ENCODE peak calls at places on chromosomes 11 and 22, in nine cellular contexts. K is cardiac fibroblast, J is brain microvascular endothelial cell, C is fibroblast of the aortic adventitia, L is heart left ventricle, I is fibroblast of mammary gland, W is fibroblast of lung, O is epithelial cell of esophagus, A is astrocyte of the cerebellum. P is an unnamed sample.

GRCh38 chr11:36141595-36141994 is 147.6 kb downstream of the COMMD9 start:
- DNase-seq in K (no peak), C (no peak), A (no peak), J (no peak), O (no peak), L (no peak), I (no peak), W (no peak), P (no peak)

GRCh38 chr11:61716478-61717285 is 35.8 kb upstream of the MYRF start:
- DNase-seq in O (no peak), L (no peak), I (no peak), W (no peak), J (no peak), K (no peak), A (no peak), C (no peak), P (no peak)

GRCh38 chr11:134524876-134525845 is 113.1 kb upstream of the B3GAT1 start:
- DNase-seq in L (no peak), I (no peak), K (no peak), W (no peak), C (no peak), J (no peak), A (no peak), O (no peak), P (no peak)

GRCh38 chr11:35523351-35523768 is 2.1 kb downstream of the PAMR1 start:
- DNase-seq in W (no peak), I (peak), L (no peak), A (no peak), J (no peak), K (peak), O (no peak), C (peak), P (no peak)

GRCh38 chr11:76605338-76606074 is 65.0 kb downstream of the LRRC32 start:
- DNase-seq in O (no peak), W (no peak), J (no peak), L (no peak), A (no peak), I (no peak), K (no peak), C (no peak), P (no peak)

GRCh38 chr11:121024989-121025388 is 1.1 kb downstream of the TBCEL start:
- DNase-seq in C (peak), K (peak), W (peak), J (no peak), L (peak), I (peak), O (peak), A (no peak), P (no peak)

GRCh38 chr22:17787159-17788022 is 13.1 kb upstream of the BID start:
- DNase-seq in J (no peak), I (peak), A (no peak), K (peak), O (no peak), W (peak), L (no peak), C (no peak), P (no peak)

GRCh38 chr11:70764356-70764905 is 366.1 kb downstream of the CTTN start:
- DNase-seq in W (no peak), C (no peak), K (no peak), I (no peak), O (no peak), J (no peak), A (no peak), L (no peak), P (no peak)

GRCh38 chr22:45722006-45722405 is 50.4 kb downstream of the ATXN10 start:
- DNase-seq in K (no peak), L (no peak), J (no peak), O (no peak), A (no peak), W (no peak), I (no peak), C (no peak), P (no peak)

GRCh38 chr11:23570828-23571227 is 710.6 kb upstream of the CCDC179 start:
- DNase-seq in L (no peak), A (no peak), C (peak), I (peak), W (peak), O (no peak), J (peak), K (peak), P (peak)

GRCh38 chr11:70788247-70789022 is 390.1 kb downstream of the CTTN start:
- DNase-seq in C (peak), W (peak), O (peak), A (peak), K (peak), J (peak), L (no peak), I (peak), P (peak)

GRCh38 chr22:49789289-49790141 is 38.2 kb downstream of the BRD1 start:
- DNase-seq in O (peak), A (no peak), L (peak), K (peak), C (peak), I (peak), W (no peak), J (no peak), P (no peak)

GRCh38 chr11:130637566-130637965 is 189.1 kb downstream of the ADAMTS15 start:
- DNase-seq in K (no peak), J (no peak), C (no peak), A (no peak), I (no peak), L (no peak), W (no peak), O (no peak), P (no peak)

GRCh38 chr11:76609736-76610370 is 60.7 kb downstream of the LRRC32 start:
- DNase-seq in A (peak), O (no peak), I (peak), K (no peak), C (no peak), W (peak), L (no peak), J (no peak), P (no peak)

GRCh38 chr11:115409691-115410220 is 94.5 kb downstream of the CADM1 start:
- DNase-seq in I (no peak), A (no peak), O (no peak), J (no peak), K (no peak), C (no peak), W (no peak), L (no peak), P (no peak)

GRCh38 chr11:62545437-62546243 is 966 bp downstream of the AHNAK start:
- DNase-seq in C (peak), O (peak), K (peak), J (peak), A (peak), L (peak), W (peak), I (peak), P (peak)

DNA sequence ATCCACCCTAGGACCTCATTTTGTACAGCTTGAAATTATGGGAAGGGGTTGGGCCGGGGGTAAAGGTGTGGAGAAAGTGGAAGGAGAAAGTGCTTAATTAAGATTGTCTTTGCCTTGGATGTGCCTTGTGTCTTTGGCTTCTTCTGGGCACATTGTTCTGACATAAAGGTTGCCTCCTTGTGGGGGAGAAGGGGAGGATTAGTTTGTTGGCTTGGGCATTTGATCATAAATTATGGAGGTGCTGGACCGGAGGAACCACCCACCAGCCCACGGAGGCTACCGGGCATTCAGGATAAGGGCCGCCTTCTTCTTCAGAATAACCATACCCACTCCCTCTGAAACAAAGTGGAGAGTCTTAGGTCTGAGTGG is 1.3 kb downstream of the PAFAH1B2 start:
- DNase-seq in I (peak), W (peak), J (peak), C (peak), A (peak), L (no peak), K (peak), O (peak), P (no peak)
- H3K4me3 ChIP-seq in I (peak), W (peak), J (peak), C (peak), A (peak), L (peak), K (peak), O (peak), P (peak)

GRCh38 chr11:96045622-96046456 is 121.9 kb upstream of the MTMR2 start:
- DNase-seq in L (peak), I (peak), A (peak), J (peak), K (peak), C (peak), O (peak), W (peak), P (peak)
- TF ChIP-seq CTCF in L (peak), I (peak), A (peak), J (peak), K (peak), C (peak), O (peak), W (peak), P (peak)

DNA sequence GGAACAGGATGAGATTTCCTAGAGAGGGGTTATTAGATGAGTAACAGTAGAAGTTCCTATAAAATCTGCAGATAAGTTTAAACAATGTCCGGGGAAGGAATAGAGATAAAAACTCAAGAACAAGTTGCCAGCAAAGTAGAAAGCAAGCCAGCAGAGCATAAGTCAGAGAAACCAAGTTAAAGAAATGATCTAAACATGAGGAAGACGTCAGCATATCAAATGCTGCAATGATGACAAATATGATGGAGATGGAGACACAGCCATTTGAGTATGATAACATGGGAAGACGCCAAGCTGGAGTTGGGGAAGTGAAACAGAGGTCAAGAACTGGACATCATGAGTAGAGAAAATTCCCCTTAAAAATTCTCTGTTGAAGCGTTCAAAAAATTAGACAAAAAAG is 571.5 kb downstream of the CNTN5 start:
- DNase-seq in A (no peak), C (peak), J (peak), W (no peak), L (no peak), I (peak), O (no peak), K (peak), P (no peak)
- H3K4me3 ChIP-seq in A (no peak), C (no peak), J (no peak), W (no peak), L (no peak), I (no peak), O (no peak), K (no peak), P (no peak)

DNA sequence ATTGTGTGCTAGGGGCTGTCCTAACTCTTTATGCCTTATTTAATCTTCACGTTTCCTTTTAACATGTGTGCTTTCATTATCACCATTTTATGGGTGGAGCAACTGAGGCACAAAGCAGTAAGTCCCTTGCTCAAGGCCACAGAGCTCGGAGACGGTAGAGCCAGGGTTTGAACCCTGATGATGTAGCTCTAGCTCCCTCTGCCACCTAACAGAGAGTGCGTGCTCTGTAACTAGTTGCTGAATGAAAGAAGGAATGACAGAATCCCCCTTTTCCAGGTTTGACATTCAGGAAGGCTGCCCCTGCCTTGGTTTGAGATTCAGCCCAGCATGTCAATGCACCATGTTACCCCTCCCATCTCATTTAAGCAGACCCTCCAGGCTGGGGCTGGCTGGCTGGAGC is 193.3 kb upstream of the NAV2 start:
- DNase-seq in C (no peak), J (no peak), K (no peak), W (no peak), A (no peak), O (no peak), I (no peak), L (no peak), P (no peak)
- TF ChIP-seq CTCF in C (no peak), J (no peak), K (no peak), W (no peak), A (no peak), O (no peak), I (no peak), L (no peak), P (no peak)

GRCh38 chr11:27717801-27718229 is 17.6 kb upstream of the BDNF start:
- DNase-seq in K (peak), O (no peak), W (peak), L (no peak), A (no peak), J (no peak), C (peak), I (no peak), P (no peak)

GRCh38 chr11:27719575-27719925 is 19.3 kb upstream of the BDNF start:
- DNase-seq in J (no peak), W (no peak), O (no peak), K (no peak), A (no peak), L (no peak), I (no peak), C (no peak), P (no peak)

GRCh38 chr11:27718346-27718852 is 18.1 kb upstream of the BDNF start:
- DNase-seq in L (no peak), A (no peak), J (peak), I (peak), K (peak), W (peak), O (peak), C (peak), P (peak)

GRCh38 chr11:27720277-27720830 is 20.1 kb upstream of the BDNF start:
- DNase-seq in J (peak), A (no peak), I (peak), K (peak), O (peak), L (peak), W (peak), C (peak), P (no peak)

GRCh38 chr11:27718853-27719574 is 18.8 kb upstream of the BDNF start:
- DNase-seq in C (peak), L (peak), W (peak), K (peak), I (no peak), J (no peak), O (peak), A (no peak), P (no peak)
- H3K4me3 ChIP-seq in C (peak), L (peak), W (peak), K (peak), I (peak), J (peak), O (peak), A (peak), P (peak)

GRCh38 chr11:118621898-118622375 is 14.5 kb downstream of the PHLDB1 start:
- DNase-seq in L (no peak), J (no peak), O (no peak), W (no peak), I (no peak), C (no peak), K (no peak), A (no peak), P (no peak)
- TF ChIP-seq CTCF in L (no peak), J (no peak), O (no peak), W (no peak), I (no peak), C (no peak), K (no peak), A (no peak), P (no peak)

GRCh38 chr11:72816404-72816990 is 2.3 kb downstream of the ATG16L2 start:
- DNase-seq in A (no peak), W (no peak), K (no peak), O (no peak), I (no peak), L (peak), J (no peak), C (no peak), P (no peak)
- H3K4me3 ChIP-seq in A (no peak), W (no peak), K (no peak), O (no peak), I (no peak), L (no peak), J (no peak), C (no peak), P (no peak)

GRCh38 chr11:8577791-8578581 is 16.0 kb downstream of the STK33 start:
- DNase-seq in C (no peak), L (no peak), K (peak), I (peak), J (no peak), A (no peak), W (peak), O (peak), P (no peak)
- TF ChIP-seq CTCF in C (no peak), L (no peak), K (no peak), I (no peak), J (no peak), A (no peak), W (no peak), O (no peak), P (no peak)

DNA sequence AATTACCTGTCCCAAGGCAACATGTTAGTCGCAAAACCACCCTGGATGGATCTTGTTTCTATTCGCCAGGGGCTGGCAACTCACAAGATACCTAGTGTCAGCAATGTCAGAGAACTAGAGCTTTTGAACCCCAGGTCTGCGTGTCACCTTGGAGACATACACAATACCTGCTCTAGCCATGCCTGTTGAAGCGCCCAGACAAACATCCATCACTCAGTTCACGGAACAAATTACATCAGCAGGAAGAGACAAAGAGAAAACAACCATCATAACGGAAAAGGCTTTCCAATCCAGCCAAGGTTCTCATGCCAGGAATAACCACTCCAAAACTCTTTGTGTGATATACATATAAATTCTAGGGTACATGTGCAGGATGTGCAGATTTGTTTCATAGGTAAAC is 2.2 kb downstream of the CD59 start:
- DNase-seq in L (no peak), C (no peak), K (peak), I (no peak), A (no peak), O (no peak), J (no peak), W (no peak), P (no peak)
- H3K4me3 ChIP-seq in L (peak), C (peak), K (peak), I (peak), A (peak), O (peak), J (peak), W (peak), P (peak)